ENCODE peak calls at places on chromosomes 3 and 15, in seven cellular contexts. Y is pancreas; M is activated gamma-delta T cell treated with Interleukin-2 at 50 U/mL for 16 hours; F is stimulated activated CD4-positive, alpha-beta T cell treated with anti-CD3 and anti-CD28 coated beads, Interleukin-1b, Interleukin-23, amount 100 ng/mL, for 4 hours; X is NCI-H774; C is Right ventricle myocardium superior; N is endothelial cell of umbilical vein. P is an unnamed sample.

GRCh38 chr15:40108061-40108854 is 421 bp downstream of the BMF start:
- DNase-seq in Y (peak), M (no peak), F (no peak), X (no peak), C (peak), N (peak), P (no peak)

GRCh38 chr3:50423543-50423942 is 64.2 kb upstream of the TMEM115 start:
- DNase-seq in Y (no peak), M (no peak), F (no peak), X (peak), C (no peak), N (no peak), P (peak)

GRCh38 chr15:73650387-73651126 is 17.4 kb upstream of the NPTN start:
- DNase-seq in Y (no peak), M (no peak), F (no peak), X (no peak), C (no peak), N (peak), P (no peak)

GRCh38 chr3:3356836-3357235 is 177.3 kb upstream of the CRBN start:
- DNase-seq in Y (no peak), M (no peak), F (no peak), X (no peak), C (no peak), N (no peak), P (no peak)

GRCh38 chr3:69203631-69204314 is 81.4 kb upstream of the LMOD3 start:
- DNase-seq in Y (no peak), M (no peak), F (no peak), X (no peak), C (no peak), N (no peak), P (peak)

GRCh38 chr3:46089237-46090011 is 62.1 kb upstream of the XCR1 start:
- DNase-seq in Y (no peak), M (no peak), F (no peak), X (no peak), C (peak), N (no peak), P (peak)

GRCh38 chr3:181691951-181692849 is 19.5 kb upstream of the SOX2 start:
- DNase-seq in Y (no peak), M (no peak), F (no peak), X (no peak), C (no peak), N (no peak), P (no peak)

GRCh38 chr15:29711531-29711930 is 110.7 kb downstream of the TJP1 start:
- DNase-seq in Y (no peak), M (no peak), F (no peak), X (no peak), C (no peak), N (no peak), P (no peak)

GRCh38 chr15:99954361-99955180 is 221.3 kb upstream of the LYSMD4 start:
- DNase-seq in Y (no peak), M (no peak), F (no peak), X (no peak), C (no peak), N (no peak), P (no peak)

GRCh38 chr3:44476181-44476599 is 1.3 kb downstream of the ZNF445 start:
- DNase-seq in Y (no peak), M (no peak), F (no peak), X (no peak), C (no peak), N (peak), P (no peak)

GRCh38 chr3:128805771-128806170 is 73.6 kb upstream of the ACAD9 start:
- DNase-seq in Y (no peak), M (no peak), F (no peak), X (no peak), C (no peak), N (peak), P (no peak)

GRCh38 chr3:149702691-149703426 is 45.0 kb upstream of the WWTR1 start:
- DNase-seq in Y (no peak), M (no peak), F (no peak), X (no peak), C (no peak), N (no peak), P (no peak)

GRCh38 chr15:94061041-94061440 is 170.3 kb upstream of the MCTP2 start:
- DNase-seq in Y (no peak), M (no peak), F (no peak), X (no peak), C (no peak), N (no peak), P (no peak)

GRCh38 chr3:62149962-62150361 is 223.4 kb downstream of the FEZF2 start:
- DNase-seq in Y (no peak), M (no peak), F (no peak), X (no peak), C (no peak), N (no peak), P (no peak)

GRCh38 chr3:177597325-177598109 is 400.2 kb upstream of the TBL1XR1 start:
- DNase-seq in Y (no peak), M (peak), F (no peak), X (peak), C (no peak), N (peak), P (peak)

GRCh38 chr3:12841085-12841969 is at the start of gene RPL32:
- DNase-seq in Y (peak), M (peak), F (peak), X (peak), C (peak), N (peak), P (peak)

GRCh38 chr3:17057316-17057715 is 172.6 kb downstream of the PLCL2 start:
- DNase-seq in Y (no peak), M (no peak), F (no peak), X (no peak), C (no peak), N (no peak), P (no peak)

GRCh38 chr15:101458908-101459578 is 30.5 kb downstream of the PCSK6 start:
- DNase-seq in Y (no peak), M (no peak), F (no peak), X (no peak), C (peak), N (no peak), P (no peak)

GRCh38 chr3:87358066-87358465 is 81.7 kb upstream of the POU1F1 start:
- DNase-seq in Y (no peak), M (no peak), F (no peak), X (no peak), C (no peak), N (no peak), P (no peak)

GRCh38 chr3:49805367-49805782 is 2.3 kb downstream of the INKA1 start:
- DNase-seq in Y (no peak), M (no peak), F (no peak), X (no peak), C (peak), N (peak), P (peak)

P was measured in Ammon's horn.